ENCODE peak calls at places on chromosomes 13 and 19, in six cellular contexts. I is IMR-90, M is fibroblast of lung, V is AG04450, B is OCI-LY7, D is right atrium auricular region. Z is an unnamed sample.

GRCh38 chr13:29713841-29714240 is 118.4 kb upstream of the SLC7A1 start:
- DNase-seq in M (no peak), I (peak), V (no peak), D (no peak), B (peak), Z (peak)

GRCh38 chr13:99542788-99543406 is 41.6 kb downstream of the TM9SF2 start:
- DNase-seq in I (no peak), B (peak), V (no peak), M (no peak), D (no peak), Z (no peak)

GRCh38 chr19:51366050-51366998 is at the start of gene ETFB:
- DNase-seq in B (peak), I (peak), V (peak), D (peak), M (peak), Z (peak)

GRCh38 chr13:32955881-32956594 is 60.2 kb upstream of the KL start:
- DNase-seq in I (no peak), V (no peak), M (no peak), B (no peak), D (no peak), Z (no peak)

GRCh38 chr19:4877753-4878490 is 10.5 kb upstream of the PLIN3 start:
- DNase-seq in M (no peak), D (no peak), V (no peak), I (no peak), B (peak), Z (no peak)

GRCh38 chr19:36420961-36421748 is 2.7 kb upstream of the ZFP82 start:
- DNase-seq in M (peak), I (peak), B (no peak), D (no peak), V (no peak), Z (peak)

GRCh38 chr13:106373304-106373988 is 162.0 kb downstream of the EFNB2 start:
- DNase-seq in D (no peak), M (peak), B (peak), V (no peak), I (no peak), Z (no peak)

GRCh38 chr19:1956143-1956537 is 15.2 kb downstream of the CSNK1G2 start:
- DNase-seq in B (no peak), V (no peak), I (no peak), D (no peak), M (no peak), Z (no peak)

GRCh38 chr19:40143612-40144011 is 47.6 kb upstream of the MAP3K10 start:
- DNase-seq in M (no peak), V (no peak), I (no peak), B (peak), D (no peak), Z (no peak)

GRCh38 chr13:73230714-73231113 is 171.9 kb downstream of the KLF5 start:
- DNase-seq in V (no peak), M (no peak), B (no peak), I (no peak), D (no peak), Z (peak)

GRCh38 chr13:87669379-87669978 is 1.7 kb upstream of the SLITRK5 start:
- DNase-seq in D (no peak), I (peak), M (peak), B (peak), V (no peak), Z (peak)
- TF ChIP-seq CTCF in D (no peak), I (peak), M (peak), B (peak), V (peak), Z (peak)

DNA sequence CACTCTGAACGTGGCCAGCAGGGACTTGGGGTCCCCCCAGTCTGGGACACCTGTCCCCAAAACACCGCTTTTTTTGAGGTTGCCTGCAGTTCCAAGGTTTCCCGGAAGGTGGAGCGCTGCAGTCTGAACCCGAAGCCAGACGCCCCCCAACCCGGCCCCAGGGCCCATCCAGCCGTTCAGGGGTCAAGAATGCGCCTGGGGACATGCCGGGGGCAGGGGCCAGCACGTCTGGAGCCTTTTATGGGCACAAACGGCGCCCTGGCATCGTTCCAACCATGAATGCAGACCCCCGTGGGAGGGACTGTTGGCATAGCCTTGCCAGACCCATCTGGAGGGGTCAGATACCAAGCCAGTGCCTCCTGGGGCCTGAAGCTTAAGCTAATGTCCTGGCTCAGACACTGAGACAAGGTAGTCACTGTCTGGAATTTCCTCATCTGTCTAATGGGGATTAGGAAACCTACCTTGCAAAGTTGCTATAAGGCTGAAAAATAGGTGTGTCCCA is 6.9 kb downstream of the S1PR5 start:
- DNase-seq in M (no peak), V (no peak), B (peak), I (no peak), D (no peak), Z (peak)
- TF ChIP-seq CTCF in M (peak), V (peak), B (peak), I (peak), D (peak), Z (peak)

GRCh38 chr19:13100871-13101589 is 1.6 kb downstream of the LYL1 start:
- DNase-seq in D (no peak), I (no peak), M (no peak), B (peak), V (no peak), Z (no peak)
- TF ChIP-seq CTCF in D (no peak), I (peak), M (peak), B (peak), V (peak), Z (peak)

DNA sequence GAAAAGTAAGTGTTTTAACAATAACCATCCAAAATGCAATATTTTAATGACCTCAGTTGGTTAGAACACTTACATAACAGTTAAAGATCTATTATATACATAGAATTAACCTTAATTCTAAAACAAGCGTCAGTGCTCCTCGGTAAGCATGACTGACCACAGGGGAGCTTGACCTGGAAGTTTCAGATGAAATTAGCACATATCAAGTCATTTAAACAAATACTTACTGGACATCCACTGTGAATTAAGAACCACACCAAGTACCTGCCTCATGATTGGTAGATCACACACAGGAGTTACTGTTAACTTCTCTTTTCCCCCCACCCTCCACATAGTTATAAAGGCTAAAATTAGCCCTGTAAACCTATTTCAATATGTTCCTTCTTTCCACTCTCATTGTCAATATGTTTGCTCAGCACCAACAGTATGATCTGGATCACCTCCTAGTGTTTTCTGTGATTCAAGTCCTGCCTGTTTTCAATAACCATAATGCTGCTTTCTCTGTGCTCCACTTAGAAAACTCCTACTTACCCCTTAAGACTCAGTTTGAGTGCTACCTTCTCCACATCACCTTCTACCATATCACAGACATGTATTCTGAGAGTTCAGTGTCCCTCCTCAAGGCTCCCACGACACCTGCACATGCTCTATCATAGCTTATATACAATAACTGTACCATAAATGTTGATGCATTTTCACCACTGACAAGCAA is 209.0 kb downstream of the VWA8 start:
- DNase-seq in V (no peak), D (no peak), I (no peak), B (no peak), M (no peak), Z (no peak)
- TF ChIP-seq CTCF in V (no peak), D (no peak), I (no peak), B (no peak), M (no peak), Z (no peak)

GRCh38 chr19:18306903-18307681 is 15.8 kb downstream of the LSM4 start:
- DNase-seq in M (no peak), V (no peak), B (peak), D (no peak), I (no peak), Z (no peak)

GRCh38 chr19:18306209-18306902 is 16.5 kb downstream of the LSM4 start:
- DNase-seq in I (no peak), M (no peak), D (no peak), B (peak), V (no peak), Z (no peak)

GRCh38 chr19:18308948-18309325 is 13.9 kb downstream of the LSM4 start:
- DNase-seq in M (no peak), I (no peak), B (no peak), V (no peak), D (no peak), Z (no peak)

GRCh38 chr19:18309525-18310064 is 13.3 kb downstream of the LSM4 start:
- DNase-seq in B (no peak), D (no peak), V (no peak), I (no peak), M (no peak), Z (no peak)

GRCh38 chr19:18308051-18308947 is 14.6 kb downstream of the LSM4 start:
- DNase-seq in I (no peak), M (no peak), D (no peak), B (no peak), V (no peak), Z (no peak)
- TF ChIP-seq CTCF in I (no peak), M (no peak), D (no peak), B (no peak), V (no peak), Z (no peak)